ENCODE peak calls at places on chromosomes 1 and 21, in nine cellular contexts. One of them, this sample, is unnamed.

GRCh38 chr1:243917177-243917862 is 67.3 kb upstream of the AKT3 start:
- DNase-seq in suprapubic skin: no peak
- DNase-seq in A549: peak; percentile 48
- DNase-seq in GM12878: no peak
- DNase-seq in ovary: peak; percentile 66
- DNase-seq in transverse colon: peak; percentile 15
- DNase-seq in stomach: no peak
- DNase-seq in sigmoid colon: peak; percentile 71
- DNase-seq in upper lobe of left lung: no peak
- DNase-seq in this sample: no peak

GRCh38 chr1:222889445-222889844 is 74.6 kb downstream of the DISP1 start:
- DNase-seq in suprapubic skin: no peak
- DNase-seq in A549: no peak
- DNase-seq in GM12878: no peak
- DNase-seq in ovary: no peak
- DNase-seq in transverse colon: no peak
- DNase-seq in stomach: no peak
- DNase-seq in sigmoid colon: no peak
- DNase-seq in upper lobe of left lung: no peak
- DNase-seq in this sample: no peak

GRCh38 chr1:172040466-172040865 is 199.2 kb downstream of the DNM3 start:
- DNase-seq in suprapubic skin: no peak
- DNase-seq in A549: peak; percentile 15
- DNase-seq in GM12878: no peak
- DNase-seq in ovary: no peak
- DNase-seq in transverse colon: no peak
- DNase-seq in stomach: no peak
- DNase-seq in sigmoid colon: no peak
- DNase-seq in upper lobe of left lung: no peak
- DNase-seq in this sample: no peak

GRCh38 chr1:38451541-38451993 is 405.0 kb upstream of the POU3F1 start:
- DNase-seq in suprapubic skin: no peak
- DNase-seq in A549: no peak
- DNase-seq in GM12878: no peak
- DNase-seq in ovary: no peak
- DNase-seq in transverse colon: no peak
- DNase-seq in stomach: no peak
- DNase-seq in sigmoid colon: no peak
- DNase-seq in upper lobe of left lung: no peak
- DNase-seq in this sample: no peak

GRCh38 chr1:34906756-34907155 is 22.7 kb downstream of the DLGAP3 start:
- DNase-seq in suprapubic skin: no peak
- DNase-seq in A549: no peak
- DNase-seq in GM12878: no peak
- DNase-seq in ovary: no peak
- DNase-seq in transverse colon: no peak
- DNase-seq in stomach: no peak
- DNase-seq in sigmoid colon: no peak
- DNase-seq in upper lobe of left lung: no peak
- DNase-seq in this sample: no peak

GRCh38 chr1:110084226-110085078 is 14.0 kb upstream of the ALX3 start:
- DNase-seq in suprapubic skin: no peak
- DNase-seq in A549: no peak
- DNase-seq in GM12878: peak; percentile 27
- DNase-seq in ovary: peak; percentile 87
- DNase-seq in transverse colon: peak; percentile 67
- DNase-seq in stomach: peak; percentile 72
- DNase-seq in sigmoid colon: peak; percentile 80
- DNase-seq in upper lobe of left lung: peak; percentile 49
- DNase-seq in this sample: peak; percentile 12

GRCh38 chr1:26066857-26067256 is 573 bp downstream of the TRIM63 start:
- DNase-seq in suprapubic skin: no peak
- DNase-seq in A549: no peak
- DNase-seq in GM12878: no peak
- DNase-seq in ovary: no peak
- DNase-seq in transverse colon: no peak
- DNase-seq in stomach: peak; percentile 46
- DNase-seq in sigmoid colon: no peak
- DNase-seq in upper lobe of left lung: no peak
- DNase-seq in this sample: no peak

GRCh38 chr1:99917214-99917613 is 52.6 kb upstream of the SLC35A3 start:
- DNase-seq in suprapubic skin: no peak
- DNase-seq in A549: no peak
- DNase-seq in GM12878: no peak
- DNase-seq in ovary: no peak
- DNase-seq in transverse colon: no peak
- DNase-seq in stomach: no peak
- DNase-seq in sigmoid colon: no peak
- DNase-seq in upper lobe of left lung: no peak
- DNase-seq in this sample: no peak

GRCh38 chr1:1942753-1943656 is 23.9 kb upstream of the TMEM52 start:
- DNase-seq in suprapubic skin: no peak
- DNase-seq in A549: no peak
- DNase-seq in GM12878: no peak
- DNase-seq in ovary: no peak
- DNase-seq in transverse colon: peak; percentile 49
- DNase-seq in stomach: no peak
- DNase-seq in sigmoid colon: no peak
- DNase-seq in upper lobe of left lung: no peak
- DNase-seq in this sample: no peak

GRCh38 chr1:151069103-151069486 is 1.5 kb upstream of the GABPB2 start:
- DNase-seq in suprapubic skin: no peak
- DNase-seq in A549: no peak
- DNase-seq in GM12878: no peak
- DNase-seq in ovary: no peak
- DNase-seq in transverse colon: no peak
- DNase-seq in stomach: no peak
- DNase-seq in sigmoid colon: no peak
- DNase-seq in upper lobe of left lung: no peak
- DNase-seq in this sample: no peak

GRCh38 chr21:23127973-23128372 is 2129.8 kb downstream of the NCAM2 start:
- DNase-seq in suprapubic skin: no peak
- DNase-seq in A549: no peak
- DNase-seq in GM12878: no peak
- DNase-seq in ovary: no peak
- DNase-seq in transverse colon: no peak
- DNase-seq in stomach: no peak
- DNase-seq in sigmoid colon: no peak
- DNase-seq in upper lobe of left lung: no peak
- DNase-seq in this sample: no peak

GRCh38 chr1:11806307-11806936 is 431 bp downstream of the CLCN6 start:
- DNase-seq in suprapubic skin: no peak
- DNase-seq in A549: peak; percentile 21
- DNase-seq in GM12878: no peak
- DNase-seq in ovary: no peak
- DNase-seq in transverse colon: no peak
- DNase-seq in stomach: no peak
- DNase-seq in sigmoid colon: peak; percentile 69
- DNase-seq in upper lobe of left lung: peak; percentile 87
- DNase-seq in this sample: no peak

GRCh38 chr1:59999746-60000145 is 73.2 kb upstream of the CYP2J2 start:
- DNase-seq in suprapubic skin: no peak
- DNase-seq in A549: no peak
- DNase-seq in GM12878: no peak
- DNase-seq in ovary: no peak
- DNase-seq in transverse colon: no peak
- DNase-seq in stomach: no peak
- DNase-seq in sigmoid colon: no peak
- DNase-seq in upper lobe of left lung: no peak
- DNase-seq in this sample: no peak

GRCh38 chr1:199463521-199464127 is 563.9 kb upstream of the NR5A2 start:
- DNase-seq in suprapubic skin: no peak
- DNase-seq in A549: peak; percentile 9
- DNase-seq in GM12878: peak; percentile 24
- DNase-seq in ovary: no peak
- DNase-seq in transverse colon: no peak
- DNase-seq in stomach: peak; percentile 26
- DNase-seq in sigmoid colon: no peak
- DNase-seq in upper lobe of left lung: no peak
- DNase-seq in this sample: no peak

GRCh38 chr1:12447849-12448312 is 170.1 kb downstream of the DHRS3 start:
- DNase-seq in suprapubic skin: no peak
- DNase-seq in A549: no peak
- DNase-seq in GM12878: no peak
- DNase-seq in ovary: no peak
- DNase-seq in transverse colon: no peak
- DNase-seq in stomach: no peak
- DNase-seq in sigmoid colon: no peak
- DNase-seq in upper lobe of left lung: no peak
- DNase-seq in this sample: no peak

GRCh38 chr1:37793773-37794371 is at the start of gene MANEAL:
- DNase-seq in suprapubic skin: no peak
- DNase-seq in A549: peak; percentile 39
- DNase-seq in GM12878: no peak
- DNase-seq in ovary: peak; percentile 62
- DNase-seq in transverse colon: peak; percentile 51
- DNase-seq in stomach: peak; percentile 48
- DNase-seq in sigmoid colon: no peak
- DNase-seq in upper lobe of left lung: peak; percentile 26
- DNase-seq in this sample: no peak

GRCh38 chr1:214990619-214991018 is 91.9 kb upstream of the KCNK2 start:
- DNase-seq in suprapubic skin: no peak
- DNase-seq in A549: no peak
- DNase-seq in GM12878: no peak
- DNase-seq in ovary: no peak
- DNase-seq in transverse colon: no peak
- DNase-seq in stomach: no peak
- DNase-seq in sigmoid colon: no peak
- DNase-seq in upper lobe of left lung: no peak
- DNase-seq in this sample: no peak

GRCh38 chr1:34199927-34200326 is 23.2 kb downstream of the C1orf94 start:
- DNase-seq in suprapubic skin: no peak
- DNase-seq in A549: peak; percentile 4
- DNase-seq in GM12878: no peak
- DNase-seq in ovary: no peak
- DNase-seq in transverse colon: no peak
- DNase-seq in stomach: no peak
- DNase-seq in sigmoid colon: no peak
- DNase-seq in upper lobe of left lung: no peak
- DNase-seq in this sample: no peak

GRCh38 chr1:46425740-46426139 is 31.6 kb downstream of the FAAH start:
- DNase-seq in suprapubic skin: no peak
- DNase-seq in A549: no peak
- DNase-seq in GM12878: no peak
- DNase-seq in ovary: no peak
- DNase-seq in transverse colon: no peak
- DNase-seq in stomach: no peak
- DNase-seq in sigmoid colon: no peak
- DNase-seq in upper lobe of left lung: no peak
- DNase-seq in this sample: no peak
- TF ChIP-seq EP300 in suprapubic skin: no peak
- TF ChIP-seq EP300 in A549: no peak
- TF ChIP-seq EP300 in GM12878: no peak
- TF ChIP-seq EP300 in ovary: no peak
- TF ChIP-seq EP300 in transverse colon: no peak
- TF ChIP-seq EP300 in stomach: no peak
- TF ChIP-seq EP300 in sigmoid colon: no peak
- TF ChIP-seq EP300 in upper lobe of left lung: no peak
- TF ChIP-seq EP300 in this sample: no peak

GRCh38 chr1:4598561-4598960 is 55.8 kb upstream of the AJAP1 start:
- DNase-seq in suprapubic skin: no peak
- DNase-seq in A549: no peak
- DNase-seq in GM12878: no peak
- DNase-seq in ovary: no peak
- DNase-seq in transverse colon: no peak
- DNase-seq in stomach: peak; percentile 11
- DNase-seq in sigmoid colon: no peak
- DNase-seq in upper lobe of left lung: no peak
- DNase-seq in this sample: no peak
- TF ChIP-seq EP300 in suprapubic skin: no peak
- TF ChIP-seq EP300 in A549: no peak
- TF ChIP-seq EP300 in GM12878: no peak
- TF ChIP-seq EP300 in ovary: no peak
- TF ChIP-seq EP300 in transverse colon: no peak
- TF ChIP-seq EP300 in stomach: no peak
- TF ChIP-seq EP300 in sigmoid colon: no peak
- TF ChIP-seq EP300 in upper lobe of left lung: no peak
- TF ChIP-seq EP300 in this sample: no peak

DNA sequence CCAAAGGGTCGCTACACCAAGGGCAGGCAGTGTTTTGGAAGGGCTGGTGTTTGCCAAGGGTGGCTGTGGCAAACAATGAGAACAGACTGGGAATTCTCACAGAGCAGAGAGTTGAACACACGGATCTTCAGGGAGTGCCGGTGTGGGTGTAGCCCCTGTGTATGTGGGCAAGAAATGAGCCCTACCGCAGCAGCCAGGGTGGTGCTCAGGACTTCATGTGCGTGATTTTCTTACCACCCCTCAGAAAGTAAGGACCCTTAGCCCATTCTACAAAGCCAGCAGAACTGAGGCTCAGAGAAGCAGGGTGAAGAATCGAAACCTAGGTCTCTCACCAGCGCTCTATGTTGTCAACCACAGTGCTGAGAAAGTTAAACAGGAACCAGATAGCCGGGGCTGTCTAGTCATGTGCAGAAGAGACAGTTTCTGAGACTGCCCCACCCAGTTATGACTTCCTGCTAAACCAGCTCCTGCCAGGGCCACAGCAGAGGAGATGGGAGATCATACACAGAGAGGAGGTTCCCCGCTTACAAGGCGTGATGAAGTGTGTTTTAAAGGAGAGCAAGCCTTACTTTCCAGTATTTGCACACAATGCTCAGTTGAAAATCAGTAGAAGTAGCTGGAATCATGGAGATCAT is 21.9 kb upstream of the MORC3 start:
- DNase-seq in suprapubic skin: peak; percentile 71
- DNase-seq in A549: no peak
- DNase-seq in GM12878: peak; percentile 85
- DNase-seq in ovary: no peak
- DNase-seq in transverse colon: peak; percentile 85
- DNase-seq in stomach: peak; percentile 56
- DNase-seq in sigmoid colon: peak; percentile 69
- DNase-seq in upper lobe of left lung: peak; percentile 83
- DNase-seq in this sample: peak; percentile 50
- TF ChIP-seq EP300 in suprapubic skin: no peak
- TF ChIP-seq EP300 in A549: no peak
- TF ChIP-seq EP300 in GM12878: no peak
- TF ChIP-seq EP300 in ovary: no peak
- TF ChIP-seq EP300 in transverse colon: no peak
- TF ChIP-seq EP300 in stomach: no peak
- TF ChIP-seq EP300 in sigmoid colon: no peak
- TF ChIP-seq EP300 in upper lobe of left lung: no peak
- TF ChIP-seq EP300 in this sample: peak; percentile 40

DNA sequence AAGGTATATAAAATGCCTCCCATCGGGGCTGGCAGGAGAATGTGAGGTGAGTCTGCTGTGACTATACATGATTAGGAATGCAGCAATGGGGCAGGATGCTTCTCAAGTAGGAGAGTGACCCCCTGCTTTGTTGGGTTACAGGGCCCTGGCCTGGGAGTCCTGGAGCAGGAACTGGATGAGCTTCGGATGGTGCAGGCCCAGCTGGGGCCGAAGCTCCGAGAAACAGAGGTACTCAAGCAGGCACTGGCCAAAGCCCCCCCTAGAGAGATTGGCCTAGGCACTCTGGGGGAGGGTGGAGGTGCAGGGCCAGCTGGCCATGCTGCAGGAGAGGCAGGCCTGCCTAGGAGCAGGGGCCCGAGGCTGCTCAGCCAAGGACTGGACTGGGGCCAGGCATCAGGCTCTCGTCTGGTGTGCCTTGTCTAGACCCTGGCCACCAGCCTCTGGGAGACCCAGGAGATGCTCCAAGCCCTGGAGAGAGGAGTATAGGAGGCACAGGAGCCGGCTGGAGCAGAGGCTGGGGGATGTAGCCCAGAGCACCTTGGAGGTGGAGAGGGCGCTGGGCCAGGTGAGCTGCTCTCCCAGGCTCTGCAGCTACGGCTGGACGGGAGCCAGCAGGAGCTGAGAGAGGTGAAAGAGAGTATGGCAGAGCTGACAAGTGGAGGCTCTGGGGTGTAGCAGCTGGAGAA is 32.8 kb upstream of the PKP1 start:
- DNase-seq in suprapubic skin: no peak
- DNase-seq in A549: no peak
- DNase-seq in GM12878: no peak
- DNase-seq in ovary: peak; percentile 28
- DNase-seq in transverse colon: no peak
- DNase-seq in stomach: peak; percentile 52
- DNase-seq in sigmoid colon: no peak
- DNase-seq in upper lobe of left lung: no peak
- DNase-seq in this sample: no peak
- TF ChIP-seq EP300 in suprapubic skin: no peak
- TF ChIP-seq EP300 in A549: no peak
- TF ChIP-seq EP300 in GM12878: no peak
- TF ChIP-seq EP300 in ovary: no peak
- TF ChIP-seq EP300 in transverse colon: no peak
- TF ChIP-seq EP300 in stomach: no peak
- TF ChIP-seq EP300 in sigmoid colon: no peak
- TF ChIP-seq EP300 in upper lobe of left lung: no peak
- TF ChIP-seq EP300 in this sample: no peak

This sample was measured in tibial nerve.